ENCODE peak calls at places on chromosomes 11 and 22, in nine cellular contexts. R is fibroblast of pulmonary artery; D is IMR-90; T is NCI-H460; L is RWPE1; K is stimulated activated CD4-positive, alpha-beta T cell treated with anti-CD3 and anti-CD28 coated beads, Interleukin-15, amount 100 ng/mL, for 1 hour; S is Ammon's horn; A is endothelial cell; H is stimulated activated effector memory CD8-positive, alpha-beta T cell treated with anti-CD3 and anti-CD28 coated beads, Interleukin-12 subunit alpha, Interleukin-12 subunit beta, amount 100 ng/mL, for 72 hours. M is an unnamed sample.

GRCh38 chr11:10651579-10652361 is 41.8 kb downstream of the IRAG1 start:
- DNase-seq in T (no peak), L (no peak), D (no peak), S (no peak), K (no peak), R (no peak), A (no peak), H (no peak), M (no peak)

GRCh38 chr22:24935771-24936483 is 10.6 kb downstream of the LHFPL7 start:
- DNase-seq in H (no peak), S (no peak), T (no peak), K (no peak), L (no peak), D (no peak), A (no peak), R (no peak), M (no peak)

GRCh38 chr11:134950692-134951304 is 538.8 kb upstream of the B3GAT1 start:
- DNase-seq in A (no peak), L (no peak), K (no peak), R (peak), H (no peak), T (no peak), S (no peak), D (peak), M (peak)

GRCh38 chr11:9726313-9727022 is 62.6 kb downstream of the SWAP70 start:
- DNase-seq in R (peak), H (no peak), D (peak), A (no peak), S (no peak), T (no peak), K (no peak), L (peak), M (peak)

GRCh38 chr11:77761481-77761880 is 59.0 kb downstream of the RSF1 start:
- DNase-seq in K (no peak), H (no peak), L (no peak), S (no peak), T (no peak), R (no peak), D (no peak), A (no peak), M (no peak)

GRCh38 chr11:64850979-64851567 is 6.6 kb upstream of the CDC42BPG start:
- DNase-seq in H (no peak), L (no peak), S (no peak), A (no peak), D (no peak), R (no peak), T (no peak), K (peak), M (no peak)

GRCh38 chr22:42300286-42301071 is 30.0 kb upstream of the TCF20 start:
- DNase-seq in R (no peak), K (no peak), S (no peak), T (no peak), L (peak), D (no peak), A (no peak), H (no peak), M (no peak)

GRCh38 chr11:122748968-122749687 is 89.2 kb upstream of the CRTAM start:
- DNase-seq in D (peak), S (peak), T (no peak), L (no peak), A (no peak), H (peak), R (peak), K (no peak), M (peak)

GRCh38 chr11:126533560-126533959 is 178.1 kb downstream of the ST3GAL4 start:
- DNase-seq in L (no peak), H (no peak), S (no peak), T (no peak), D (no peak), K (no peak), A (no peak), R (no peak), M (no peak)

GRCh38 chr22:36586250-36586649 is 57.3 kb upstream of the EIF3D start:
- DNase-seq in H (no peak), S (no peak), K (no peak), L (no peak), T (no peak), A (no peak), D (no peak), R (no peak), M (no peak)

GRCh38 chr11:122101625-122102291 is 14.3 kb downstream of the BLID start:
- DNase-seq in K (no peak), A (peak), H (no peak), T (no peak), L (no peak), S (peak), R (peak), D (peak), M (peak)

GRCh38 chr11:6926208-6927029 is at the start of gene ZNF215:
- DNase-seq in H (no peak), T (peak), A (peak), R (peak), S (peak), L (peak), D (peak), K (no peak), M (peak)

GRCh38 chr11:77100166-77101042 is 2.2 kb upstream of the OMP start:
- DNase-seq in L (no peak), D (no peak), T (no peak), K (no peak), R (no peak), H (no peak), A (no peak), S (no peak), M (no peak)

GRCh38 chr11:64058494-64058893 is 22.8 kb downstream of the FLRT1 start:
- DNase-seq in A (no peak), K (no peak), H (no peak), R (no peak), T (no peak), L (no peak), D (no peak), S (peak), M (peak)

GRCh38 chr11:12246989-12247388 is 130.4 kb upstream of the PARVA start:
- DNase-seq in A (no peak), K (no peak), R (no peak), H (no peak), L (no peak), T (no peak), D (no peak), S (no peak), M (no peak)

GRCh38 chr11:44003736-44004451 is 43.9 kb upstream of the ACCSL start:
- DNase-seq in T (no peak), R (no peak), K (no peak), H (no peak), L (no peak), A (no peak), D (no peak), S (no peak), M (no peak)

GRCh38 chr22:26134654-26135330 is 34.5 kb upstream of the SEZ6L start:
- DNase-seq in A (no peak), H (no peak), S (no peak), T (no peak), L (no peak), R (no peak), K (no peak), D (no peak), M (peak)

GRCh38 chr11:46912526-46913150 is 5.7 kb downstream of the LRP4 start:
- DNase-seq in D (no peak), R (no peak), S (no peak), T (no peak), A (peak), L (no peak), K (no peak), H (no peak), M (no peak)